ENCODE peak calls at places on chromosomes 2 and 18, in eight cellular contexts. E is A549, W is HL-60, I is HepG2, O is HCT116, S is K562, R is GM23338, F is SK-N-SH. D is an unnamed sample.

GRCh38 chr2:191625016-191625415 is 52.9 kb upstream of the NABP1 start:
- DNase-seq in I (peak), O (no peak), S (no peak), E (peak), W (peak), F (peak), R (no peak), D (no peak)

GRCh38 chr18:58887613-58887963 is 22.9 kb downstream of the ZNF532 start:
- DNase-seq in O (no peak), W (peak), R (no peak), I (no peak), F (no peak), S (no peak), E (no peak), D (no peak)

GRCh38 chr2:113376248-113376934 is 61.1 kb upstream of the ZNG1B start:
- DNase-seq in W (no peak), F (no peak), E (no peak), S (no peak), R (no peak), O (no peak), I (no peak), D (no peak)

GRCh38 chr18:22977847-22978701 is 44.9 kb downstream of the RBBP8 start:
- DNase-seq in R (no peak), S (no peak), I (no peak), W (no peak), E (peak), F (no peak), O (peak), D (peak)

GRCh38 chr2:165793161-165793778 is 777 bp downstream of the GALNT3 start:
- DNase-seq in E (no peak), I (no peak), R (peak), F (no peak), O (peak), W (peak), S (no peak), D (no peak)

GRCh38 chr18:4961121-4961909 is 235.7 kb downstream of the AKAIN1 start:
- DNase-seq in R (no peak), W (no peak), S (no peak), E (no peak), F (no peak), O (no peak), I (no peak), D (no peak)

GRCh38 chr18:9474103-9474982 is 970 bp upstream of the RALBP1 start:
- DNase-seq in W (no peak), S (no peak), E (peak), R (peak), F (peak), I (peak), O (peak), D (no peak)

GRCh38 chr2:192161670-192162290 is 33.0 kb downstream of the TMEFF2 start:
- DNase-seq in W (no peak), I (no peak), E (no peak), O (no peak), S (no peak), F (no peak), R (no peak), D (no peak)

GRCh38 chr18:63686871-63687270 is 15.9 kb upstream of the SERPINB11 start:
- DNase-seq in F (no peak), W (no peak), E (no peak), I (no peak), R (no peak), O (no peak), S (no peak), D (no peak)

GRCh38 chr2:237474931-237475703 is 11.9 kb upstream of the MLPH start:
- DNase-seq in R (peak), W (peak), F (peak), S (peak), I (peak), E (peak), O (peak), D (no peak)

GRCh38 chr2:25673170-25674002 is at the start of gene DTNB:
- DNase-seq in E (peak), S (peak), W (peak), I (peak), F (peak), R (peak), O (no peak), D (peak)

GRCh38 chr2:96934096-96934495 is 52.3 kb downstream of the FAM178B start:
- DNase-seq in E (no peak), W (no peak), I (no peak), R (no peak), S (no peak), O (no peak), F (no peak), D (no peak)

GRCh38 chr2:224723606-224724217 is 7.5 kb upstream of the CCDC195 start:
- DNase-seq in W (no peak), S (no peak), F (no peak), I (no peak), R (no peak), E (no peak), O (no peak), D (no peak)

GRCh38 chr18:23969664-23970063 is 44.9 kb upstream of the TTC39C start:
- DNase-seq in W (no peak), E (no peak), I (no peak), R (no peak), F (no peak), O (no peak), S (no peak), D (no peak)

GRCh38 chr2:4246364-4247131 is 543.2 kb downstream of the DCDC2C start:
- DNase-seq in O (no peak), S (no peak), E (no peak), F (no peak), R (peak), W (no peak), I (no peak), D (no peak)

GRCh38 chr2:95278051-95278471 is 3.8 kb downstream of the PROM2 start:
- DNase-seq in S (peak), R (no peak), F (no peak), I (no peak), W (no peak), O (peak), E (no peak), D (no peak)

GRCh38 chr18:424869-425138 is 75.7 kb downstream of the COLEC12 start:
- DNase-seq in O (no peak), E (no peak), R (no peak), I (no peak), S (no peak), F (no peak), W (no peak), D (no peak)

GRCh38 chr2:162416446-162416845 is 72.5 kb downstream of the GCA start:
- DNase-seq in R (no peak), I (no peak), S (no peak), F (no peak), O (no peak), E (no peak), W (no peak), D (no peak)

GRCh38 chr18:21484851-21485636 is 115.5 kb downstream of the ESCO1 start:
- DNase-seq in S (peak), I (no peak), E (no peak), O (no peak), R (no peak), W (no peak), F (no peak), D (no peak)

GRCh38 chr18:40957533-40958070 is 997.4 kb upstream of the PIK3C3 start:
- DNase-seq in W (no peak), I (no peak), O (no peak), R (peak), F (no peak), S (no peak), E (no peak), D (no peak)

GRCh38 chr2:128834203-128834602 is 515.5 kb upstream of the HS6ST1 start:
- DNase-seq in O (no peak), I (no peak), S (no peak), F (no peak), W (no peak), E (no peak), R (no peak), D (no peak)

GRCh38 chr2:144935736-144936135 is 415.8 kb upstream of the ZEB2 start:
- DNase-seq in O (no peak), I (no peak), S (no peak), F (no peak), R (no peak), E (no peak), W (no peak), D (no peak)

GRCh38 chr18:50949185-50949584 is 18.7 kb upstream of the ELAC1 start:
- DNase-seq in R (no peak), E (no peak), I (no peak), S (no peak), F (no peak), O (no peak), W (no peak), D (no peak)

GRCh38 chr2:71780162-71780561 is 326.8 kb downstream of the DYSF start:
- DNase-seq in R (no peak), S (no peak), E (no peak), I (no peak), F (no peak), W (no peak), O (no peak), D (no peak)

GRCh38 chr2:135245055-135245454 is 193.0 kb downstream of the RAB3GAP1 start:
- DNase-seq in S (no peak), R (peak), O (peak), I (peak), F (no peak), E (peak), W (no peak), D (no peak)

GRCh38 chr2:84314901-84315330 is 144.2 kb downstream of the SUCLG1 start:
- DNase-seq in I (peak), S (peak), O (peak), R (peak), F (peak), E (peak), W (peak), D (peak)

GRCh38 chr2:217691920-217692666 is 310.7 kb downstream of the TNS1 start:
- DNase-seq in E (no peak), F (no peak), W (no peak), R (no peak), S (no peak), I (no peak), O (no peak), D (no peak)

GRCh38 chr2:29042581-29043075 is 31.7 kb downstream of the PCARE start:
- DNase-seq in R (no peak), I (no peak), E (peak), S (no peak), O (no peak), W (no peak), F (peak), D (no peak)

GRCh38 chr2:230011617-230012016 is 57.1 kb downstream of the SLC16A14 start:
- DNase-seq in W (no peak), I (no peak), F (no peak), E (no peak), R (no peak), S (no peak), O (no peak), D (no peak)

GRCh38 chr2:56244911-56245530 is 61.2 kb downstream of the CCDC85A start:
- DNase-seq in O (no peak), S (no peak), F (no peak), W (no peak), E (no peak), R (no peak), I (no peak), D (no peak)

GRCh38 chr2:56250153-56250729 is 66.5 kb downstream of the CCDC85A start:
- DNase-seq in R (no peak), W (no peak), E (no peak), O (no peak), I (no peak), S (no peak), F (no peak), D (no peak)

GRCh38 chr2:56248965-56249742 is 65.4 kb downstream of the CCDC85A start:
- DNase-seq in O (no peak), E (no peak), I (no peak), W (no peak), S (no peak), R (no peak), F (no peak), D (no peak)
- TF ChIP-seq REST in O (no peak), E (no peak), I (no peak), W (no peak), S (no peak), R (no peak), F (no peak), D (no peak)

DNA sequence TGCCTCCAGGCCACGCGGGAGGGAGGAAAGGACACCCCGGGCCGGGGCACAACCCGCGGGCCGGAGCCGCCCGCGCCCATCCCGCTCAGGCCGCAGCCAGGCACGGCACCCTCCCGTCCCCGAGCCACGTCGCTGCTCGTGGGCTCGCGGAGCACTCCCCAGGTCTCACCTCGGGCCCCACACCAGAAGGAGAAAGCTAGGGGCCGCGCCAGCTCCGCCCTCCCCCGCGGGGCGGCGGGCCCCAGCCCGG is 614 bp downstream of the HDLBP start:
- DNase-seq in S (no peak), W (no peak), R (no peak), E (no peak), I (no peak), O (no peak), F (no peak), D (no peak)
- TF ChIP-seq REST in S (no peak), W (no peak), R (no peak), E (no peak), I (no peak), O (no peak), F (no peak), D (no peak)

GRCh38 chr18:26536032-26536431 is 12.3 kb downstream of the KCTD1 start:
- DNase-seq in E (no peak), F (no peak), O (no peak), R (no peak), I (no peak), W (no peak), S (no peak), D (no peak)

GRCh38 chr18:26538524-26538923 is 9.8 kb downstream of the KCTD1 start:
- DNase-seq in S (no peak), R (no peak), I (no peak), E (no peak), W (no peak), F (no peak), O (no peak), D (no peak)

GRCh38 chr18:26535630-26536029 is 12.7 kb downstream of the KCTD1 start:
- DNase-seq in F (no peak), O (no peak), W (no peak), S (no peak), I (no peak), E (no peak), R (no peak), D (no peak)

GRCh38 chr18:26540041-26540628 is 8.2 kb downstream of the KCTD1 start:
- DNase-seq in O (no peak), F (no peak), E (peak), W (no peak), S (no peak), I (no peak), R (peak), D (no peak)

DNA sequence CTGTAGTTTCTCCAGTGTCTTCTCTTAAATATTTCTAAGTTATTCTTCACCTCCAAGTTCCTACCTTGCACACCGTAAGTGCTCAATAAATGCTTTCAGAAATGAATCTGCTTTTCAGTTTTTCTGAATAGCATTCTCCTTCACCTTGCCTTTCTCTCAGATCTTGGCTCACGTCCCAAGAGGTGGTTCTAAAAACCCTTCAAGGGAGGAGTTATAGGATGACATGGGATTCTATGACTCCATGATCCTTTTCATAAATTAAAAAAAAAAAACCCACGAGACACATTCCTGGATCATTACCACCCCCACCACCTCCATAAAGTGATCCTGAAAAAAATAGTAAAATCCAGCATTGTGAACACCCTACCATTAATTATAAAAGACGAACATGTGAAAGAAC is 11.7 kb downstream of the KCTD1 start:
- DNase-seq in O (no peak), I (no peak), E (no peak), R (no peak), W (no peak), F (no peak), S (no peak), D (no peak)
- TF ChIP-seq REST in O (no peak), I (no peak), E (no peak), R (no peak), W (no peak), F (no peak), S (no peak), D (no peak)

GRCh38 chr2:85706604-85707296 is 12.6 kb downstream of the GNLY start:
- DNase-seq in W (peak), S (no peak), O (no peak), R (no peak), E (no peak), I (no peak), F (no peak), D (no peak)

GRCh38 chr2:85704038-85704437 is 9.9 kb downstream of the GNLY start:
- DNase-seq in F (no peak), E (no peak), R (no peak), O (no peak), I (no peak), S (no peak), W (no peak), D (no peak)

GRCh38 chr2:85705680-85706039 is 11.5 kb downstream of the GNLY start:
- DNase-seq in O (peak), I (peak), E (peak), F (no peak), W (peak), S (no peak), R (no peak), D (no peak)

GRCh38 chr2:85706063-85706462 is 11.9 kb downstream of the GNLY start:
- DNase-seq in S (no peak), E (no peak), R (no peak), I (no peak), O (no peak), W (no peak), F (no peak), D (no peak)

GRCh38 chr2:85704800-85705679 is 10.9 kb downstream of the GNLY start:
- DNase-seq in E (no peak), W (peak), I (no peak), O (no peak), S (no peak), R (no peak), F (no peak), D (no peak)
- TF ChIP-seq REST in E (no peak), W (no peak), I (no peak), O (no peak), S (no peak), R (no peak), F (no peak), D (no peak)